ENCODE peak calls at places on chromosomes 3 and 15, in seven cellular contexts. One of them, this sample, is unnamed.

GRCh38 chr3:41173926-41174702 is 25.2 kb upstream of the CTNNB1 start:
- DNase-seq in A549: no peak
- DNase-seq in GM12891: no peak
- DNase-seq in spleen: no peak
- DNase-seq in transverse colon: no peak
- DNase-seq in HCT116: no peak
- DNase-seq in body of pancreas: no peak
- DNase-seq in this sample: no peak

GRCh38 chr3:154334973-154335420 is 10.7 kb upstream of the DHX36 start:
- DNase-seq in GM12891: no peak
- DNase-seq in body of pancreas: no peak
- DNase-seq in transverse colon: no peak
- DNase-seq in A549: peak
- DNase-seq in HCT116: no peak
- DNase-seq in spleen: no peak
- DNase-seq in this sample: peak

GRCh38 chr15:62241135-62241770 is 76.2 kb upstream of the C2CD4B start:
- DNase-seq in transverse colon: peak
- DNase-seq in body of pancreas: peak
- DNase-seq in GM12891: no peak
- DNase-seq in A549: peak
- DNase-seq in HCT116: peak
- DNase-seq in spleen: no peak
- DNase-seq in this sample: no peak

GRCh38 chr15:51134416-51135199 is 39.9 kb upstream of the TNFAIP8L3 start:
- DNase-seq in GM12891: no peak
- DNase-seq in transverse colon: no peak
- DNase-seq in body of pancreas: no peak
- DNase-seq in spleen: no peak
- DNase-seq in HCT116: no peak
- DNase-seq in A549: no peak
- DNase-seq in this sample: no peak

GRCh38 chr3:45952456-45952855 is 9.2 kb downstream of the CXCR6 start:
- DNase-seq in A549: no peak
- DNase-seq in spleen: peak
- DNase-seq in transverse colon: no peak
- DNase-seq in GM12891: no peak
- DNase-seq in body of pancreas: no peak
- DNase-seq in HCT116: no peak
- DNase-seq in this sample: no peak

GRCh38 chr3:197746801-197747237 is 2.9 kb upstream of the FYTTD1 start:
- DNase-seq in GM12891: no peak
- DNase-seq in A549: no peak
- DNase-seq in HCT116: no peak
- DNase-seq in body of pancreas: peak
- DNase-seq in spleen: no peak
- DNase-seq in transverse colon: no peak
- DNase-seq in this sample: no peak

GRCh38 chr3:53123953-53124352 is 6.3 kb downstream of the RFT1 start:
- DNase-seq in transverse colon: no peak
- DNase-seq in GM12891: no peak
- DNase-seq in spleen: no peak
- DNase-seq in A549: no peak
- DNase-seq in body of pancreas: no peak
- DNase-seq in HCT116: no peak
- DNase-seq in this sample: peak

GRCh38 chr15:36958611-36959010 is 141.7 kb downstream of the MEIS2 start:
- DNase-seq in HCT116: no peak
- DNase-seq in spleen: no peak
- DNase-seq in body of pancreas: no peak
- DNase-seq in GM12891: no peak
- DNase-seq in A549: no peak
- DNase-seq in transverse colon: no peak
- DNase-seq in this sample: no peak

GRCh38 chr15:76994001-76994400 is 925 bp upstream of the PSTPIP1 start:
- DNase-seq in GM12891: no peak
- DNase-seq in spleen: peak
- DNase-seq in HCT116: no peak
- DNase-seq in transverse colon: peak
- DNase-seq in A549: no peak
- DNase-seq in body of pancreas: peak
- DNase-seq in this sample: no peak

GRCh38 chr15:69450968-69451695 is 1.5 kb upstream of the RPLP1 start:
- DNase-seq in A549: no peak
- DNase-seq in HCT116: no peak
- DNase-seq in transverse colon: no peak
- DNase-seq in body of pancreas: no peak
- DNase-seq in spleen: no peak
- DNase-seq in GM12891: no peak
- DNase-seq in this sample: no peak

GRCh38 chr15:69451951-69452701 is 492 bp upstream of the RPLP1 start:
- DNase-seq in A549: no peak
- DNase-seq in body of pancreas: no peak
- DNase-seq in spleen: no peak
- DNase-seq in HCT116: no peak
- DNase-seq in GM12891: no peak
- DNase-seq in transverse colon: no peak
- DNase-seq in this sample: peak

GRCh38 chr15:69456208-69457166 is 3.9 kb downstream of the RPLP1 start:
- DNase-seq in HCT116: no peak
- DNase-seq in body of pancreas: no peak
- DNase-seq in A549: no peak
- DNase-seq in spleen: no peak
- DNase-seq in GM12891: no peak
- DNase-seq in transverse colon: no peak
- DNase-seq in this sample: peak

GRCh38 chr15:69454953-69455352 is 2.3 kb downstream of the RPLP1 start:
- DNase-seq in HCT116: no peak
- DNase-seq in spleen: no peak
- DNase-seq in transverse colon: no peak
- DNase-seq in body of pancreas: no peak
- DNase-seq in GM12891: no peak
- DNase-seq in A549: no peak
- DNase-seq in this sample: no peak

DNA sequence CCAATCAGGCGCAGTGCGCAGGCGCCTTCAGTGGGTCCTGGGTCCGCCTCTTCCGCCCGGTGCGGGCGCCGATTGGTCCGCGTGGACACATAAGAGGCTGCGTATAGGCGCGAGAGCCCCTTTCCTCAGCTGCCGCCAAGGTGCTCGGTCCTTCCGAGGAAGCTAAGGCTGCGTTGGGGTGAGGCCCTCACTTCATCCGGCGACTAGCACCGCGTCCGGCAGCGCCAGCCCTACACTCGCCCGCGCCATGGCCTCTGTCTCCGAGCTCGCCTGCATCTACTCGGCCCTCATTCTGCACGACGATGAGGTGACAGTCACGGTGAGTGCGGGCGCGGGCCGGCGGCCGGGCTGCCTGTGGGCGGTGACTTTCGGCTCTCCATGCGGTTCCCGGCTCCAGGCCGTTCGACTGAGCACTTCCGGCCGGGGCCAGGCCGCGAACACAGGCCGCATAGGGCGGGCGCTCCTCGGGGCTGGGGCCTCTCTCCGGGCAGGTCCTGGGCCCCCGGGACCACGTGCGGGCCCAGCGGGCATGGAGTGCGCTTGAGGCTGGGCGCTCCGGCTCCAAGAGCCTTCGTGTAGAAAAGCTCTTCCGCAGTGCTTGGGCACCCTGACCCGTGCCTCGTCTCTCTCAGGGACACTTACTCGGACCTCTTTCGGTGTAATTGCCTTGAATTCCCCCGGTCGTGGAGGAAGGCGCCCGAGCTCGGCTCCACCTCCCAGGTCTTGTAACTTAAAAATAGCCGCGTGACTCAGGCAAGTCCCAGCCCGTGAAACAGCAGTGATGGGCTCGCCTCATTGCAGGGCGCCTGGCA is at the start of gene RPLP1:
- DNase-seq in HCT116: peak
- DNase-seq in body of pancreas: peak
- DNase-seq in A549: peak
- DNase-seq in spleen: peak
- DNase-seq in transverse colon: peak
- DNase-seq in GM12891: peak
- DNase-seq in this sample: peak
- TF ChIP-seq POLR2A in HCT116: peak
- TF ChIP-seq POLR2A in body of pancreas: peak
- TF ChIP-seq POLR2A in A549: peak
- TF ChIP-seq POLR2A in spleen: peak
- TF ChIP-seq POLR2A in transverse colon: peak
- TF ChIP-seq POLR2A in GM12891: peak
- TF ChIP-seq POLR2A in this sample: peak

DNA sequence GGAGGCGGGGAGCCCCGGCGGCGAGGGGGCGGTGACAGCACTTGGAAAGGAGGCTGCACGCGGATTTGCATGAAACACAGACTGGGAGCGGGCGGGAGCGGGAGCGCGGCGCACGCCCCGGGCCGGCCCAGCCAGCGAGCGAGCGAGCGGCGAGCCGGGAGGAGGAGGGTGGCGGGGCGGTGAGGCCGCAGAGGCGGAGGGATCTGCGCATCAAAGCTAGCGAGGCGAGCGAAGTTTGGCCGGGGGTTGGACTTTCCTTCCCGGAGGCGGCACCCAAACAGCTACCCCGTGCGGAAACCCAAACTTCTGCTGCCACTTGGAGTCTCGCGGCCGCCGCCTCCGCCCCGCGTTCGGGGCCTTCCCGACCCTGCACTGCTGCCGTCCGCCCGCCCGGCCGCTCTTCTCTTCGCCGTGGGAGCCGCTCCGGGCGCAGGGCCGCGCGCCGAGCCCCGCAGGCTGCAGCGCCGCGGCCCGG is at the start of gene SMAD3:
- DNase-seq in HCT116: peak
- DNase-seq in A549: peak
- DNase-seq in spleen: peak
- DNase-seq in GM12891: peak
- DNase-seq in body of pancreas: peak
- DNase-seq in transverse colon: peak
- DNase-seq in this sample: peak
- TF ChIP-seq POLR2A in HCT116: no peak
- TF ChIP-seq POLR2A in A549: peak
- TF ChIP-seq POLR2A in spleen: peak
- TF ChIP-seq POLR2A in GM12891: peak
- TF ChIP-seq POLR2A in body of pancreas: peak
- TF ChIP-seq POLR2A in transverse colon: peak
- TF ChIP-seq POLR2A in this sample: no peak

GRCh38 chr3:58258392-58259040 is 20.9 kb downstream of the ABHD6 start:
- DNase-seq in HCT116: no peak
- DNase-seq in A549: no peak
- DNase-seq in spleen: no peak
- DNase-seq in GM12891: no peak
- DNase-seq in transverse colon: no peak
- DNase-seq in body of pancreas: no peak
- DNase-seq in this sample: no peak
- TF ChIP-seq POLR2A in HCT116: no peak
- TF ChIP-seq POLR2A in A549: no peak
- TF ChIP-seq POLR2A in spleen: no peak
- TF ChIP-seq POLR2A in GM12891: no peak
- TF ChIP-seq POLR2A in transverse colon: no peak
- TF ChIP-seq POLR2A in body of pancreas: no peak
- TF ChIP-seq POLR2A in this sample: no peak

DNA sequence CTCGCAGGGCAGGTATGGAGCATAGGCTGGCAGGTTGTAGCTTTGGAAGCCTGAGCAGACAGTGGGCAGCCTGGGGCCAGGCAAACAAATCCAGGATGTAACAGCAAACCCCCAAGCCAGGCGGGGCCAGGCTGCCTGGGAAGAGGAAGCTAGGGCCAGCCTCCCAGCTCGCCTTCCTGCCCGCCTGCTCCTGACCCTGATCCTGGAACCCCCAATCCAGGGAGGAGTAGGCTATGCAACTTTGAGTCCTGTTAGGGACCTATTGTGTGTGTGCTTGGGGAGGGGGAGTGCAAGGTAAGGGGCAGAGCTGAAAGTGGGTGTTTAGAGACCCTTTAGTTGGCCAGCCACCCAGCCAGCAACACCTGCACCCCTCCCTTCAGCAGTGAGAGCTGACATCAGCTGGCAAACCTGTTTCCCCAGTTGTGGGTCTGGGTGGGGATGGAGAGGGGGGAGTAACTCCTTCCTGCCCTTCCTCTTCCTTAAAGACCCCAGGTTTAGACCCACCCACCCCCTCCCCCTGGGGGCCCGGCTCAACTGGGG is 2.5 kb downstream of the NBEAL2 start:
- DNase-seq in spleen: peak
- DNase-seq in body of pancreas: peak
- DNase-seq in GM12891: no peak
- DNase-seq in A549: no peak
- DNase-seq in transverse colon: peak
- DNase-seq in HCT116: no peak
- DNase-seq in this sample: no peak
- TF ChIP-seq POLR2A in spleen: no peak
- TF ChIP-seq POLR2A in body of pancreas: peak
- TF ChIP-seq POLR2A in GM12891: no peak
- TF ChIP-seq POLR2A in A549: no peak
- TF ChIP-seq POLR2A in transverse colon: peak
- TF ChIP-seq POLR2A in HCT116: no peak
- TF ChIP-seq POLR2A in this sample: no peak

DNA sequence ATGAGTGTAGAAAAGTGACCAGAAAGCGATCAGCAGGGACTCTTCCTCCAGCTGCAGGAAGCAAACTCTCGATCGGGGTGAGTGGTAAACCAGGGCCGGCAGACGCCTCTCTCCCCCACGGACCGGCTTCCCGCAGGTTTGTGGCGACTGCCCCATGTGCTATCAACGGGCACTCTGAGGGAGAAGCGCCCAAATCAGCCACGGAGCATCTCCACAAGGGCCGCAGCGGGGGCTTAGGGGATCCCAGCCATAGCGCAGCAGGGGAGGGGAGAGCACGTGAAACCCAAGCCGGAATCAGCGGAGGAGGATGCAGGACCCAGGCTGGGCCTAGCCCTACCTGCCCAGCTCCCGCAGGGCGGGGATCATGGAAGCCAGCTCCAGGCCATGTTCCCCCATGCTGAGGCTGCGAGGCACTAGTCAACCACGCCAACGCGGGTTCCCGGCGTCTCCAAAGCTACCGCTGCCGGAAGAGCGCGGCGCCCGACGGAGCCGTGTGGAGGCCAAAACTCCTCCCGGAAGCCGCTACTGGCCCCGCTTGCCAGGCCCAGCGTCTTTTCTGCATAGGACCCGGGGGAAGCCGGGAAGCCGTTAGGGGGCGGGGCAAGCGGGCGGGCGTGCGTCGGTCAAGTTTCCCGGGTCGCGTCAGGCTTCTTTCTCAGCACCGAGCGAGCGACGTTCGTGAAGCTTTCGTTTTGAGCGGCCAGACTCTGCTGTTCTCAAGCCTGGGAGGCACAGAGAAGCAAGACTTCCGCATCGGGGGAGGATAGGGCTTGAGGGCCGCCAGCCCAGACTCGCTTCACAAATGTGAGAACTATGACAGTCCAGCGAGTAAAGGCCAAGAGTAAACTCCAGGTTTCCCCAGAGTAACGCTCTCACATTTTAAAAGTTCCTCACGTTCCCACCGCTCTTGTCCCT is at the start of gene ATR:
- DNase-seq in HCT116: peak
- DNase-seq in GM12891: peak
- DNase-seq in A549: peak
- DNase-seq in transverse colon: peak
- DNase-seq in spleen: peak
- DNase-seq in body of pancreas: peak
- DNase-seq in this sample: peak
- TF ChIP-seq POLR2A in HCT116: peak
- TF ChIP-seq POLR2A in GM12891: peak
- TF ChIP-seq POLR2A in A549: peak
- TF ChIP-seq POLR2A in transverse colon: peak
- TF ChIP-seq POLR2A in spleen: peak
- TF ChIP-seq POLR2A in body of pancreas: peak
- TF ChIP-seq POLR2A in this sample: peak

This sample was measured in erythroblast.